ENCODE peak calls at places on chromosome 2, in four cellular contexts. T is GM06990, U is mammary epithelial cell, E is SK-N-SH. J is an unnamed sample.

GRCh38 chr2:231613655-231614558 is 21.2 kb downstream of the TEX44 start:
- DNase-seq in T (peak; percentile 98), U (peak; percentile 86), E (peak; percentile 93), J (peak; percentile 84)

GRCh38 chr2:81324046-81324445 is 1019.5 kb upstream of the LRRTM1 start:
- DNase-seq in T (no peak), U (no peak), E (no peak), J (peak; percentile 11)

GRCh38 chr2:164110518-164110917 is 374.7 kb upstream of the FIGN start:
- DNase-seq in T (no peak), U (peak; percentile 19), E (no peak), J (no peak)

GRCh38 chr2:109048159-109048558 is 59.1 kb upstream of the EDAR start:
- DNase-seq in T (no peak), U (no peak), E (no peak), J (no peak)

GRCh38 chr2:71460595-71461303 is 7.4 kb downstream of the DYSF start:
- DNase-seq in T (no peak), U (no peak), E (peak; percentile 74), J (no peak)

GRCh38 chr2:188693111-188693510 is 281.1 kb upstream of the COL3A1 start:
- DNase-seq in T (no peak), U (peak; percentile 70), E (no peak), J (no peak)

GRCh38 chr2:2512931-2513330 is 181.9 kb upstream of the MYT1L start:
- DNase-seq in T (no peak), U (no peak), E (no peak), J (no peak)

GRCh38 chr2:134647607-134648256 is 71.1 kb downstream of the TMEM163 start:
- DNase-seq in T (no peak), U (no peak), E (no peak), J (no peak)

GRCh38 chr2:39216495-39217191 is 27.1 kb downstream of the CDKL4 start:
- DNase-seq in T (no peak), U (no peak), E (no peak), J (no peak)

GRCh38 chr2:181752301-181752700 is 72.0 kb upstream of the NEUROD1 start:
- DNase-seq in T (no peak), U (no peak), E (no peak), J (no peak)

GRCh38 chr2:36376992-36377738 is 21.6 kb downstream of the CRIM1 start:
- DNase-seq in T (no peak), U (peak; percentile 91), E (no peak), J (no peak)

GRCh38 chr2:69013123-69013836 is at the start of gene ANTXR1:
- DNase-seq in T (peak; percentile 13), U (peak; percentile 75), E (peak; percentile 87), J (peak; percentile 85)
- H3K4me3 ChIP-seq in T (no peak within 1 kb of the TSS), U (peak within 1 kb of the TSS; percentile 95), E (peak within 1 kb of the TSS; percentile 85), J (peak within 1 kb of the TSS; percentile 96)

DNA sequence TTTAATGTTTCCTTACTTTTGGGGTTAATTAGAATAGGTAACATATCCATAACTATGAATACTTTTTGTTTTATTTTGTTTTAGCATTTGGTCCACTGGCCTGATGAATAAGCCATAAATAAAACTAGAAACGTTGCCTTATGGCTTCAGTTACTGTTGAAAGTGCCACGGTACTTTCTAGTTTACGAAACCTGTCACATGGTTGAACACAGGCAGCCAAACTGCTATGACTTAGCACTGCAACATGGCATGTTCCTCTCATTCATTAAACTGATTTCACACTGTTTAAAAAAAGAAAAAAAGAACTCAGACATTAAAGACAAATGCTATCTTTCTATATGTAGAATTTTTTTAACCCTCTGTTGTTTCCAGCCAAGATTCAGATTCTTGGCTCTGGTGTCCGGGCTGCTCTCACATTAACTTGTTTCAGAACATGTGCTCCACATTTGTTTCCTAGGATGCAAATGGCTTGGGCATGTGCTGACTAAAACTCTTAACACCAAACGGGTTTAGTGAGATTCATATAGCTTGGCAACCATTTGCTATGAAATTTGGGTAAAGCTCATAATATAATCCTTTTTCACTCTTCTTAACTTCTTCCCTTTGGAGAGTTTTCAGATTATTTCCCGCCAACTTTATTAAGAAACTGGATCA is 323.9 kb upstream of the RND3 start:
- DNase-seq in T (no peak), U (no peak), E (no peak), J (peak; percentile 52)
- TF ChIP-seq CTCF in T (no peak), U (no peak), E (no peak), J (no peak)

GRCh38 chr2:152706477-152707020 is 10.7 kb downstream of the PRPF40A start:
- DNase-seq in T (no peak), U (no peak), E (no peak), J (no peak)
- H3K36me3 ChIP-seq in T (peaks cover 14% of the 10 kb centered on the region), U (peaks cover 12% of the 10 kb centered on the region), E (peaks cover 35% of the 10 kb centered on the region), J (peaks cover 12% of the 10 kb centered on the region)

GRCh38 chr2:216654528-216655052 is 21.4 kb downstream of the IGFBP2 start:
- DNase-seq in T (no peak), U (no peak), E (no peak), J (no peak)
- H3K4me3 ChIP-seq in T (no peak overlapping the region), U (no peak overlapping the region), E (no peak overlapping the region), J (no peak overlapping the region)